ENCODE peak calls at places on chromosomes 4 and X, in nine cellular contexts. One of them, this sample, is unnamed.

GRCh38 chr4:155402941-155403340 is 26.2 kb upstream of the MAP9 start:
- DNase-seq in activated CD8-positive, alpha-beta memory T cell treated with anti-CD3 and anti-CD28 coated beads for 48 hours: no peak
- DNase-seq in cardiac septum: no peak
- DNase-seq in DMS79: no peak
- DNase-seq in memory B cell: no peak
- DNase-seq in tibial artery: no peak
- DNase-seq in NCI-H2081: no peak
- DNase-seq in RWPE1: no peak
- DNase-seq in NCI-H446 treated with DMSO at 0.1 percent for 48 hours: no peak
- DNase-seq in this sample: no peak

GRCh38 chrX:19840899-19841648 is 46.3 kb downstream of the SH3KBP1 start:
- DNase-seq in activated CD8-positive, alpha-beta memory T cell treated with anti-CD3 and anti-CD28 coated beads for 48 hours: no peak
- DNase-seq in cardiac septum: no peak
- DNase-seq in DMS79: no peak
- DNase-seq in memory B cell: no peak
- DNase-seq in tibial artery: no peak
- DNase-seq in NCI-H2081: no peak
- DNase-seq in RWPE1: no peak
- DNase-seq in NCI-H446 treated with DMSO at 0.1 percent for 48 hours: no peak
- DNase-seq in this sample: no peak

GRCh38 chr4:76307670-76308014 is 1.1 kb downstream of the STBD1 start:
- DNase-seq in activated CD8-positive, alpha-beta memory T cell treated with anti-CD3 and anti-CD28 coated beads for 48 hours: no peak
- DNase-seq in cardiac septum: no peak
- DNase-seq in DMS79: no peak
- DNase-seq in memory B cell: no peak
- DNase-seq in tibial artery: no peak
- DNase-seq in NCI-H2081: no peak
- DNase-seq in RWPE1: no peak
- DNase-seq in NCI-H446 treated with DMSO at 0.1 percent for 48 hours: peak
- DNase-seq in this sample: no peak

GRCh38 chr4:110164251-110164650 is 34.2 kb downstream of the ELOVL6 start:
- DNase-seq in activated CD8-positive, alpha-beta memory T cell treated with anti-CD3 and anti-CD28 coated beads for 48 hours: no peak
- DNase-seq in cardiac septum: no peak
- DNase-seq in DMS79: no peak
- DNase-seq in memory B cell: no peak
- DNase-seq in tibial artery: no peak
- DNase-seq in NCI-H2081: no peak
- DNase-seq in RWPE1: no peak
- DNase-seq in NCI-H446 treated with DMSO at 0.1 percent for 48 hours: no peak
- DNase-seq in this sample: no peak

GRCh38 chrX:30712214-30712613 is 59.0 kb downstream of the GK start:
- DNase-seq in activated CD8-positive, alpha-beta memory T cell treated with anti-CD3 and anti-CD28 coated beads for 48 hours: no peak
- DNase-seq in cardiac septum: no peak
- DNase-seq in DMS79: no peak
- DNase-seq in memory B cell: no peak
- DNase-seq in tibial artery: no peak
- DNase-seq in NCI-H2081: no peak
- DNase-seq in RWPE1: no peak
- DNase-seq in NCI-H446 treated with DMSO at 0.1 percent for 48 hours: no peak
- DNase-seq in this sample: no peak

GRCh38 chrX:108209006-108209554 is 117.5 kb downstream of the ATG4A start:
- DNase-seq in activated CD8-positive, alpha-beta memory T cell treated with anti-CD3 and anti-CD28 coated beads for 48 hours: no peak
- DNase-seq in cardiac septum: no peak
- DNase-seq in DMS79: no peak
- DNase-seq in memory B cell: no peak
- DNase-seq in tibial artery: no peak
- DNase-seq in NCI-H2081: no peak
- DNase-seq in RWPE1: no peak
- DNase-seq in NCI-H446 treated with DMSO at 0.1 percent for 48 hours: no peak
- DNase-seq in this sample: no peak

GRCh38 chrX:102067966-102068723 is 57.3 kb upstream of the TCEAL2 start:
- DNase-seq in activated CD8-positive, alpha-beta memory T cell treated with anti-CD3 and anti-CD28 coated beads for 48 hours: no peak
- DNase-seq in cardiac septum: no peak
- DNase-seq in DMS79: no peak
- DNase-seq in memory B cell: no peak
- DNase-seq in tibial artery: no peak
- DNase-seq in NCI-H2081: peak
- DNase-seq in RWPE1: no peak
- DNase-seq in NCI-H446 treated with DMSO at 0.1 percent for 48 hours: no peak
- DNase-seq in this sample: no peak

GRCh38 chr4:27278615-27279014 is 418.0 kb downstream of the STIM2 start:
- DNase-seq in activated CD8-positive, alpha-beta memory T cell treated with anti-CD3 and anti-CD28 coated beads for 48 hours: no peak
- DNase-seq in cardiac septum: no peak
- DNase-seq in DMS79: no peak
- DNase-seq in memory B cell: no peak
- DNase-seq in tibial artery: no peak
- DNase-seq in NCI-H2081: no peak
- DNase-seq in RWPE1: peak
- DNase-seq in NCI-H446 treated with DMSO at 0.1 percent for 48 hours: no peak
- DNase-seq in this sample: no peak

GRCh38 chr4:118904935-118905334 is 16.3 kb downstream of the SYNPO2 start:
- DNase-seq in activated CD8-positive, alpha-beta memory T cell treated with anti-CD3 and anti-CD28 coated beads for 48 hours: no peak
- DNase-seq in cardiac septum: no peak
- DNase-seq in DMS79: no peak
- DNase-seq in memory B cell: no peak
- DNase-seq in tibial artery: no peak
- DNase-seq in NCI-H2081: no peak
- DNase-seq in RWPE1: no peak
- DNase-seq in NCI-H446 treated with DMSO at 0.1 percent for 48 hours: no peak
- DNase-seq in this sample: no peak

GRCh38 chr4:26410385-26411293 is 79.6 kb downstream of the CCKAR start:
- DNase-seq in activated CD8-positive, alpha-beta memory T cell treated with anti-CD3 and anti-CD28 coated beads for 48 hours: no peak
- DNase-seq in cardiac septum: no peak
- DNase-seq in DMS79: peak
- DNase-seq in memory B cell: peak
- DNase-seq in tibial artery: no peak
- DNase-seq in NCI-H2081: peak
- DNase-seq in RWPE1: peak
- DNase-seq in NCI-H446 treated with DMSO at 0.1 percent for 48 hours: peak
- DNase-seq in this sample: peak

GRCh38 chrX:1507511-1508463 is 29.2 kb downstream of the P2RY8 start:
- DNase-seq in activated CD8-positive, alpha-beta memory T cell treated with anti-CD3 and anti-CD28 coated beads for 48 hours: no peak
- DNase-seq in cardiac septum: peak
- DNase-seq in DMS79: no peak
- DNase-seq in memory B cell: peak
- DNase-seq in tibial artery: no peak
- DNase-seq in NCI-H2081: no peak
- DNase-seq in RWPE1: no peak
- DNase-seq in NCI-H446 treated with DMSO at 0.1 percent for 48 hours: no peak
- DNase-seq in this sample: no peak

GRCh38 chr4:7313361-7313811 is 121.0 kb downstream of the SORCS2 start:
- DNase-seq in activated CD8-positive, alpha-beta memory T cell treated with anti-CD3 and anti-CD28 coated beads for 48 hours: no peak
- DNase-seq in cardiac septum: no peak
- DNase-seq in DMS79: no peak
- DNase-seq in memory B cell: no peak
- DNase-seq in tibial artery: no peak
- DNase-seq in NCI-H2081: no peak
- DNase-seq in RWPE1: no peak
- DNase-seq in NCI-H446 treated with DMSO at 0.1 percent for 48 hours: no peak
- DNase-seq in this sample: no peak

GRCh38 chrX:74925210-74926088 is at the start of gene NEXMIF:
- DNase-seq in activated CD8-positive, alpha-beta memory T cell treated with anti-CD3 and anti-CD28 coated beads for 48 hours: peak
- DNase-seq in cardiac septum: no peak
- DNase-seq in DMS79: no peak
- DNase-seq in memory B cell: no peak
- DNase-seq in tibial artery: peak
- DNase-seq in NCI-H2081: peak
- DNase-seq in RWPE1: peak
- DNase-seq in NCI-H446 treated with DMSO at 0.1 percent for 48 hours: peak
- DNase-seq in this sample: no peak

GRCh38 chrX:123736333-123736921 is 3.6 kb upstream of the THOC2 start:
- DNase-seq in activated CD8-positive, alpha-beta memory T cell treated with anti-CD3 and anti-CD28 coated beads for 48 hours: no peak
- DNase-seq in cardiac septum: no peak
- DNase-seq in DMS79: no peak
- DNase-seq in memory B cell: no peak
- DNase-seq in tibial artery: no peak
- DNase-seq in NCI-H2081: no peak
- DNase-seq in RWPE1: no peak
- DNase-seq in NCI-H446 treated with DMSO at 0.1 percent for 48 hours: no peak
- DNase-seq in this sample: no peak

GRCh38 chrX:39460491-39460890 is 637.3 kb downstream of the BCOR start:
- DNase-seq in activated CD8-positive, alpha-beta memory T cell treated with anti-CD3 and anti-CD28 coated beads for 48 hours: no peak
- DNase-seq in cardiac septum: no peak
- DNase-seq in DMS79: no peak
- DNase-seq in memory B cell: no peak
- DNase-seq in tibial artery: no peak
- DNase-seq in NCI-H2081: no peak
- DNase-seq in RWPE1: no peak
- DNase-seq in NCI-H446 treated with DMSO at 0.1 percent for 48 hours: no peak
- DNase-seq in this sample: no peak

GRCh38 chr4:7052923-7053715 is 9.9 kb downstream of the TADA2B start:
- DNase-seq in activated CD8-positive, alpha-beta memory T cell treated with anti-CD3 and anti-CD28 coated beads for 48 hours: no peak
- DNase-seq in cardiac septum: peak
- DNase-seq in DMS79: no peak
- DNase-seq in memory B cell: no peak
- DNase-seq in tibial artery: no peak
- DNase-seq in NCI-H2081: no peak
- DNase-seq in RWPE1: no peak
- DNase-seq in NCI-H446 treated with DMSO at 0.1 percent for 48 hours: no peak
- DNase-seq in this sample: no peak

GRCh38 chr4:183674153-183674552 is 15.1 kb downstream of the TRAPPC11 start:
- DNase-seq in activated CD8-positive, alpha-beta memory T cell treated with anti-CD3 and anti-CD28 coated beads for 48 hours: no peak
- DNase-seq in cardiac septum: no peak
- DNase-seq in DMS79: no peak
- DNase-seq in memory B cell: no peak
- DNase-seq in tibial artery: no peak
- DNase-seq in NCI-H2081: no peak
- DNase-seq in RWPE1: no peak
- DNase-seq in NCI-H446 treated with DMSO at 0.1 percent for 48 hours: no peak
- DNase-seq in this sample: no peak

GRCh38 chr4:23887173-23887572 is 2.7 kb downstream of the PPARGC1A start:
- DNase-seq in activated CD8-positive, alpha-beta memory T cell treated with anti-CD3 and anti-CD28 coated beads for 48 hours: no peak
- DNase-seq in cardiac septum: no peak
- DNase-seq in DMS79: no peak
- DNase-seq in memory B cell: no peak
- DNase-seq in tibial artery: no peak
- DNase-seq in NCI-H2081: no peak
- DNase-seq in RWPE1: no peak
- DNase-seq in NCI-H446 treated with DMSO at 0.1 percent for 48 hours: no peak
- DNase-seq in this sample: no peak

GRCh38 chr4:161252520-161253141 is 911.2 kb downstream of the FSTL5 start:
- DNase-seq in activated CD8-positive, alpha-beta memory T cell treated with anti-CD3 and anti-CD28 coated beads for 48 hours: no peak
- DNase-seq in cardiac septum: no peak
- DNase-seq in DMS79: no peak
- DNase-seq in memory B cell: no peak
- DNase-seq in tibial artery: no peak
- DNase-seq in NCI-H2081: peak
- DNase-seq in RWPE1: peak
- DNase-seq in NCI-H446 treated with DMSO at 0.1 percent for 48 hours: no peak
- DNase-seq in this sample: no peak

GRCh38 chr4:2295535-2296442 is 33.9 kb upstream of the MXD4 start:
- DNase-seq in activated CD8-positive, alpha-beta memory T cell treated with anti-CD3 and anti-CD28 coated beads for 48 hours: no peak
- DNase-seq in cardiac septum: no peak
- DNase-seq in DMS79: no peak
- DNase-seq in memory B cell: no peak
- DNase-seq in tibial artery: peak
- DNase-seq in NCI-H2081: no peak
- DNase-seq in RWPE1: no peak
- DNase-seq in NCI-H446 treated with DMSO at 0.1 percent for 48 hours: no peak
- DNase-seq in this sample: no peak

This sample was measured in NCI-H187 treated with DMSO at 0.1 percent for 48 hours.